ENCODE peak calls at places on chromosomes 12 and 14, in five cellular contexts. P is HL-60; O is NB4; F is stimulated activated CD8-positive, alpha-beta memory T cell treated with anti-CD3 and anti-CD28 coated beads, Interleukin-12 subunit alpha, Interleukin-12 subunit beta, amount 100 ng/mL, for 4 hours; A is KBM-7. K is an unnamed sample.

GRCh38 chr12:116628450-116628793 is 69.2 kb downstream of the MAP1LC3B2 start:
- DNase-seq in P (no peak), O (no peak), F (no peak), A (no peak), K (no peak)

GRCh38 chr14:58912799-58913432 is 275.2 kb downstream of the DACT1 start:
- DNase-seq in P (no peak), O (no peak), F (no peak), A (no peak), K (no peak)

GRCh38 chr12:105740970-105741725 is 397.6 kb downstream of the NUAK1 start:
- DNase-seq in P (no peak), O (no peak), F (no peak), A (no peak), K (peak)

GRCh38 chr14:69037790-69038448 is 58.8 kb upstream of the ACTN1 start:
- DNase-seq in P (no peak), O (no peak), F (no peak), A (no peak), K (no peak)

GRCh38 chr12:77213316-77213715 is 147.9 kb upstream of the E2F7 start:
- DNase-seq in P (no peak), O (no peak), F (no peak), A (no peak), K (no peak)

GRCh38 chr12:121776190-121777098 is 17.0 kb downstream of the RHOF start:
- DNase-seq in P (no peak), O (peak), F (peak), A (peak), K (no peak)

GRCh38 chr12:101715045-101715444 is 17.6 kb downstream of the CHPT1 start:
- DNase-seq in P (no peak), O (peak), F (no peak), A (peak), K (no peak)

GRCh38 chr12:120630139-120630895 is 10.1 kb upstream of the CABP1 start:
- DNase-seq in P (no peak), O (no peak), F (no peak), A (no peak), K (peak)

GRCh38 chr14:105917933-105918436 is 391.6 kb downstream of the TMEM121 start:
- DNase-seq in P (no peak), O (no peak), F (no peak), A (no peak), K (no peak)

GRCh38 chr14:91624757-91625156 is 107.1 kb downstream of the CATSPERB start:
- DNase-seq in P (no peak), O (no peak), F (no peak), A (no peak), K (no peak)

GRCh38 chr14:39316844-39317553 is 83.3 kb downstream of the MIA2 start:
- DNase-seq in P (no peak), O (no peak), F (no peak), A (no peak), K (no peak)

GRCh38 chr12:122527478-122527944 is 462 bp downstream of the KNTC1 start:
- DNase-seq in P (no peak), O (peak), F (no peak), A (no peak), K (no peak)